ENCODE peak calls at places on chromosomes 12 and 14, in ten cellular contexts. V, H, I, U, P, Y, N, R, C and L are unnamed samples.

GRCh38 chr14:96902004-96902403 is 104.8 kb downstream of the VRK1 start:
- DNase-seq in H (no peak), V (no peak), R (no peak), Y (no peak), C (no peak), P (no peak), N (no peak), U (no peak), I (no peak), L (no peak)

GRCh38 chr14:92441751-92442477 is 71.7 kb upstream of the RIN3 start:
- DNase-seq in P (no peak), U (no peak), C (no peak), I (no peak), Y (no peak), V (no peak), R (no peak), N (no peak), H (no peak), L (no peak)

GRCh38 chr14:92877757-92878431 is 45.1 kb upstream of the CHGA start:
- DNase-seq in R (peak; percentile 53), C (no peak), Y (no peak), I (peak; percentile 48), H (no peak), N (peak; percentile 29), U (no peak), V (no peak), P (no peak), L (no peak)

GRCh38 chr12:115998119-115998633 is 279.3 kb downstream of the MED13L start:
- DNase-seq in P (no peak), H (peak; percentile 32), V (peak; percentile 45), I (peak; percentile 24), C (peak; percentile 53), N (no peak), Y (no peak), R (no peak), U (peak; percentile 61), L (no peak)

GRCh38 chr12:128098725-128099124 is 168.2 kb upstream of the TMEM132C start:
- DNase-seq in N (no peak), U (no peak), V (no peak), I (no peak), C (no peak), Y (no peak), P (no peak), H (no peak), R (no peak), L (no peak)

GRCh38 chr12:57516617-57517153 is 3.6 kb downstream of the DDIT3 start:
- DNase-seq in P (no peak), H (no peak), V (no peak), I (no peak), N (no peak), Y (no peak), U (no peak), R (no peak), C (no peak), L (no peak)

GRCh38 chr12:121749267-121749666 is 36.7 kb downstream of the TMEM120B start:
- DNase-seq in V (no peak), P (no peak), I (no peak), N (no peak), U (no peak), Y (no peak), H (no peak), R (no peak), C (no peak), L (no peak)

GRCh38 chr12:4323400-4323799 is 2.4 kb downstream of the TIGAR start:
- DNase-seq in Y (no peak), R (no peak), P (no peak), U (no peak), I (no peak), N (no peak), C (no peak), V (no peak), H (no peak), L (no peak)

GRCh38 chr14:22896760-22897159 is 13.7 kb downstream of the REM2 start:
- DNase-seq in Y (no peak), C (no peak), R (no peak), N (no peak), V (no peak), H (no peak), P (no peak), I (no peak), U (no peak), L (no peak)

GRCh38 chr14:40074169-40074568 is 641.9 kb upstream of the FBXO33 start:
- DNase-seq in I (no peak), Y (no peak), C (no peak), P (no peak), R (no peak), H (no peak), N (no peak), V (no peak), U (no peak), L (no peak)

GRCh38 chr12:50101663-50102062 is 2.1 kb upstream of the GPD1 start:
- DNase-seq in Y (no peak), N (no peak), R (no peak), C (peak; percentile 39), U (no peak), H (peak; percentile 27), V (peak; percentile 65), P (no peak), I (peak; percentile 55), L (no peak)

GRCh38 chr12:120749256-120749655 is 23.6 kb downstream of the ACADS start:
- DNase-seq in I (no peak), C (no peak), V (no peak), Y (no peak), U (no peak), R (no peak), H (no peak), P (no peak), N (no peak), L (no peak)

GRCh38 chr12:55925870-55926737 is 1.6 kb downstream of the PYM1 start:
- DNase-seq in R (no peak), H (peak; percentile 29), C (peak; percentile 17), P (no peak), V (no peak), Y (no peak), U (no peak), N (no peak), I (no peak), L (no peak)

GRCh38 chr14:63543826-63544320 is 696 bp upstream of the PPP2R5E start:
- DNase-seq in P (no peak), C (no peak), Y (no peak), N (no peak), V (no peak), R (no peak), H (no peak), U (no peak), I (no peak), L (no peak)

GRCh38 chr12:23238957-23239356 is 614.0 kb downstream of the ETNK1 start:
- DNase-seq in U (no peak), N (no peak), Y (no peak), P (no peak), I (no peak), R (no peak), V (no peak), H (no peak), C (no peak), L (no peak)

GRCh38 chr12:131124487-131125280 is 171.0 kb downstream of the ADGRD1 start:
- DNase-seq in Y (no peak), C (no peak), V (no peak), I (no peak), R (no peak), P (no peak), H (no peak), U (no peak), N (no peak), L (no peak)

GRCh38 chr12:96093543-96094196 is 58.3 kb upstream of the LTA4H start:
- DNase-seq in H (no peak), C (no peak), N (no peak), V (no peak), U (no peak), I (no peak), P (no peak), R (no peak), Y (no peak), L (no peak)

DNA sequence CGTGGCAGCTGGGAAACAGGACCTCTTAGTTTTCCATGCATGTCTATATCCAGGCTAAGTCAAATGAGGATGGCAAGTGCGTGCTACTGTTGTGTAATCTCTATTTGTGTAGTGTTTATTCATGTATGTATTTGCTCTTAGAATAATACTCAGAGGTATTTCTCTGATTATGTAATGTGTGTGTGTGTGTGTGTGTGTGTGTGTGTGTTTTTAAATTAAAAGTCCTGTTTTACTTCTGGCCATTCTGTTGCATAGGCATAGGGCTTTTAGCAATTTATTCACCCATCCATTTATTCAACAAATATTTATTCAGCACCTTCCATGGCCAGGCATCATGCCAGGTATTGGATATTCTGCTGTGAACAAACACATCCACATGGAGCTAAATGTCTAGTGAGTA is 63.5 kb downstream of the PELI2 start:
- DNase-seq in H (no peak), I (no peak), P (peak; percentile 78), N (no peak), Y (no peak), V (no peak), C (no peak), U (no peak), R (no peak), L (no peak)
- TF ChIP-seq POLR2A in H (no peak), I (no peak), P (no peak), N (no peak), Y (no peak), V (no peak), C (no peak), U (no peak), R (no peak), L (no peak)

GRCh38 chr12:124863409-124864325 is at the start of gene SCARB1:
- DNase-seq in U (peak; percentile 92), V (peak; percentile 85), N (peak; percentile 85), Y (peak; percentile 66), P (peak; percentile 75), I (peak; percentile 66), R (peak; percentile 77), H (peak; percentile 36), C (peak; percentile 86), L (peak; percentile 95)
- TF ChIP-seq POLR2A in U (peak; percentile 49), V (peak; percentile 92), N (peak; percentile 35), Y (peak; percentile 76), P (no peak), I (peak; percentile 89), R (no peak), H (peak; percentile 85), C (peak; percentile 85), L (peak; percentile 86)

DNA sequence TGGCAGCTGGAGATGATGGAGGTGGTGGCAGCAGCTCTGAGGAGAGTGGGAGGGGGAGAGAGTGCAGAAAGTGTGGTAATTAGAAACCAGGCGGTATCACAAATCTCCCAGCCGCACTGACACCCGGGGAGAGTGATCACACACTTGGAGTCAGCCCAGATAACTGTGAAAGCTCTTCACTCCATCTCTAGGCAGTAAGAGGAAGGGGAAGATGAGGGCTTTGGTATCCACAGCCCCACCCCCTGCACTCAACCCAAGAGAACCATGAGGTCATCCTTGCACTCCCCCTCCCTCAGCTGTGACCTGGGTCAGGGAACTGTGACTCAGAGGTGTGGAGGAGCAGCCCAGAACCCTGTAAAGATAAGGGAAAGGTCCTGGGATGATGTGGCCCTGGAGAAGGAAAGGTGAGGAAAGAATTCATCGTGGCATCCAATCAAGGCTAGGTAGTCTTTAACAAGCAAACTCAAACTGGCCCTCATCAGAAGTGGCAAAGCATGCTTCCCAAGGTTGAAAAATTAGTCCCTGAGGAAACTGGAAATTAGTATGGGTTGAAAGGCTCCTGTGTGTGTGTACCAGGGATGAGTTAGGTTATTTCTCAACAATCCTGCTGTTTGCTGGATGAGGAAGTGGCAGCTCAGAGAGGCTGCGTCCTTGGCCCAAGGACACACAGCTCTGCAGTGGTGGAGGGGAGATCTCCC is 111.0 kb upstream of the LHX5 start:
- DNase-seq in U (no peak), Y (no peak), V (no peak), N (no peak), I (no peak), R (no peak), P (no peak), C (peak; percentile 91), H (no peak), L (no peak)
- TF ChIP-seq POLR2A in U (no peak), Y (no peak), V (no peak), N (no peak), I (no peak), R (no peak), P (no peak), C (no peak), H (no peak), L (no peak)

GRCh38 chr12:401235-402126 is at the start of gene CCDC77:
- DNase-seq in R (peak; percentile 90), P (peak; percentile 89), H (peak; percentile 83), Y (peak; percentile 88), C (peak; percentile 93), I (peak; percentile 89), N (peak; percentile 86), U (peak; percentile 96), V (peak; percentile 78), L (peak; percentile 80)
- TF ChIP-seq POLR2A in R (no peak), P (no peak), H (peak; percentile 82), Y (peak; percentile 42), C (peak; percentile 84), I (peak; percentile 39), N (no peak), U (no peak), V (no peak), L (peak; percentile 60)